ENCODE peak calls at places on chromosomes 12 and 14, in six cellular contexts. E, J, L, X, K and D are unnamed samples.

GRCh38 chr12:128817115-128818015 is 6.4 kb downstream of the SLC15A4 start:
- DNase-seq in E (no peak), J (peak), L (no peak), X (peak), K (no peak), D (peak)

GRCh38 chr12:60205500-60205899 is 609.7 kb downstream of the SLC16A7 start:
- DNase-seq in E (no peak), J (no peak), L (no peak), X (peak), K (no peak), D (no peak)

GRCh38 chr12:6699989-6700645 is 498 bp downstream of the PIANP start:
- DNase-seq in E (no peak), J (no peak), L (no peak), X (no peak), K (no peak), D (no peak)

GRCh38 chr12:120668091-120668796 is 18.7 kb upstream of the MLEC start:
- DNase-seq in E (no peak), J (no peak), L (no peak), X (no peak), K (no peak), D (no peak)

GRCh38 chr14:49769171-49769570 is 1.2 kb downstream of the KLHDC2 start:
- DNase-seq in E (no peak), J (no peak), L (no peak), X (peak), K (peak), D (no peak)

GRCh38 chr12:53575502-53576264 is 50.5 kb downstream of the ATF7 start:
- DNase-seq in E (no peak), J (no peak), L (peak), X (peak), K (no peak), D (no peak)

GRCh38 chr12:71092290-71092689 is 65.5 kb downstream of the TSPAN8 start:
- DNase-seq in E (no peak), J (no peak), L (no peak), X (no peak), K (no peak), D (no peak)

GRCh38 chr12:64655141-64655540 is 44.8 kb downstream of the RASSF3 start:
- DNase-seq in E (no peak), J (no peak), L (no peak), X (no peak), K (no peak), D (no peak)

GRCh38 chr14:90578283-90578985 is 181.6 kb downstream of the CALM1 start:
- DNase-seq in E (no peak), J (peak), L (no peak), X (no peak), K (no peak), D (no peak)

GRCh38 chr12:62655524-62656160 is 189.0 kb downstream of the MON2 start:
- DNase-seq in E (no peak), J (no peak), L (no peak), X (no peak), K (no peak), D (no peak)

GRCh38 chr12:21416611-21417121 is 20.8 kb upstream of the PYROXD1 start:
- DNase-seq in E (no peak), J (no peak), L (no peak), X (peak), K (no peak), D (no peak)

GRCh38 chr12:1630827-1631591 is 2.0 kb downstream of the WNT5B start:
- DNase-seq in E (no peak), J (no peak), L (no peak), X (no peak), K (no peak), D (no peak)

GRCh38 chr12:92065018-92065499 is 80.6 kb downstream of the BTG1 start:
- DNase-seq in E (no peak), J (no peak), L (peak), X (no peak), K (peak), D (no peak)

GRCh38 chr12:117875652-117876491 is 92.9 kb downstream of the KSR2 start:
- DNase-seq in E (no peak), J (peak), L (no peak), X (peak), K (no peak), D (peak)

GRCh38 chr12:67593041-67593870 is 55.3 kb upstream of the DYRK2 start:
- DNase-seq in E (no peak), J (no peak), L (peak), X (no peak), K (peak), D (no peak)

GRCh38 chr12:107221909-107222308 is 128.6 kb upstream of the CRY1 start:
- DNase-seq in E (no peak), J (no peak), L (no peak), X (no peak), K (no peak), D (no peak)

GRCh38 chr14:97948841-97949240 is 1151.7 kb downstream of the VRK1 start:
- DNase-seq in E (no peak), J (no peak), L (no peak), X (no peak), K (no peak), D (no peak)

GRCh38 chr12:89080797-89081470 is 271.4 kb downstream of the DUSP6 start:
- DNase-seq in E (no peak), J (no peak), L (no peak), X (peak), K (no peak), D (no peak)

GRCh38 chr14:32414808-32415255 is 85.7 kb downstream of the AKAP6 start:
- DNase-seq in E (no peak), J (no peak), L (no peak), X (peak), K (no peak), D (no peak)

GRCh38 chr14:23352506-23353432 is at the start of gene SLC22A17:
- DNase-seq in E (peak), J (peak), L (peak), X (peak), K (peak), D (peak)

GRCh38 chr12:56020437-56021189 is at the start of gene IKZF4:
- DNase-seq in E (no peak), J (peak), L (no peak), X (peak), K (no peak), D (no peak)

GRCh38 chr14:96852823-96853422 is 55.7 kb downstream of the VRK1 start:
- DNase-seq in E (no peak), J (no peak), L (peak), X (peak), K (no peak), D (no peak)

GRCh38 chr14:29648045-29648444 is 279.6 kb downstream of the PRKD1 start:
- DNase-seq in E (no peak), J (no peak), L (no peak), X (peak), K (no peak), D (no peak)

GRCh38 chr12:664779-665092 is 1.5 kb upstream of the NINJ2 start:
- DNase-seq in E (peak), J (no peak), L (no peak), X (no peak), K (no peak), D (no peak)

GRCh38 chr12:109489955-109490565 is 12.6 kb downstream of the UBE3B start:
- DNase-seq in E (no peak), J (no peak), L (no peak), X (no peak), K (no peak), D (no peak)

GRCh38 chr14:69617796-69618195 is 6.4 kb downstream of the SUSD6 start:
- DNase-seq in E (no peak), J (no peak), L (no peak), X (no peak), K (no peak), D (no peak)

GRCh38 chr12:130162267-130162666 is at the start of gene FZD10:
- DNase-seq in E (peak), J (peak), L (no peak), X (no peak), K (no peak), D (peak)

GRCh38 chr12:128853321-128854197 is at the start of gene GLT1D1:
- DNase-seq in E (peak), J (no peak), L (no peak), X (no peak), K (no peak), D (no peak)

GRCh38 chr12:82758743-82759142 is 72.0 kb downstream of the TMTC2 start:
- DNase-seq in E (no peak), J (no peak), L (no peak), X (no peak), K (no peak), D (no peak)

GRCh38 chr12:107349008-107349747 is 255.8 kb upstream of the CRY1 start:
- DNase-seq in E (no peak), J (no peak), L (peak), X (peak), K (no peak), D (no peak)

GRCh38 chr14:74645244-74645643 is 33.2 kb upstream of the LTBP2 start:
- DNase-seq in E (peak), J (no peak), L (no peak), X (peak), K (no peak), D (no peak)

GRCh38 chr12:59164991-59165718 is 244.9 kb upstream of the LRIG3 start:
- DNase-seq in E (no peak), J (no peak), L (peak), X (peak), K (no peak), D (no peak)

GRCh38 chr14:94550041-94550440 is 11.2 kb upstream of the SERPINA4 start:
- DNase-seq in E (peak), J (no peak), L (no peak), X (no peak), K (no peak), D (no peak)

GRCh38 chr12:53327435-53328042 is 6.1 kb upstream of the AAAS start:
- DNase-seq in E (no peak), J (no peak), L (peak), X (peak), K (no peak), D (no peak)

GRCh38 chr14:22794533-22794932 is 20.7 kb downstream of the SLC7A7 start:
- DNase-seq in E (no peak), J (no peak), L (no peak), X (no peak), K (no peak), D (no peak)

GRCh38 chr12:66065146-66065545 is 65.4 kb downstream of the LLPH start:
- DNase-seq in E (no peak), J (no peak), L (no peak), X (no peak), K (no peak), D (no peak)

GRCh38 chr12:53052419-53053222 is 2.8 kb downstream of the TNS2 start:
- DNase-seq in E (peak), J (peak), L (no peak), X (peak), K (peak), D (peak)

GRCh38 chr14:21039585-21040369 is 2.4 kb upstream of the RNASE7 start:
- DNase-seq in E (peak), J (peak), L (peak), X (peak), K (no peak), D (peak)

GRCh38 chr12:105235747-105236476 is at the start of gene APPL2:
- DNase-seq in E (peak), J (peak), L (peak), X (peak), K (peak), D (peak)
- TF ChIP-seq CTCF in E (no peak), J (peak), L (peak), X (no peak), K (no peak), D (peak)

GRCh38 chr14:92687681-92688433 is 60.6 kb downstream of the LGMN start:
- DNase-seq in E (no peak), J (peak), L (no peak), X (no peak), K (no peak), D (no peak)
- H3K4me3 ChIP-seq in E (no peak), J (peak), L (no peak), X (no peak), K (peak), D (peak)

GRCh38 chr14:66360526-66360925 is 125.6 kb upstream of the CCDC196 start:
- DNase-seq in E (no peak), J (no peak), L (no peak), X (no peak), K (no peak), D (no peak)

GRCh38 chr14:66361013-66361412 is 125.2 kb upstream of the CCDC196 start:
- DNase-seq in E (no peak), J (no peak), L (no peak), X (no peak), K (no peak), D (no peak)

GRCh38 chr14:66365388-66365787 is 120.8 kb upstream of the CCDC196 start:
- DNase-seq in E (no peak), J (no peak), L (no peak), X (no peak), K (no peak), D (no peak)

GRCh38 chr14:66359500-66359899 is 126.7 kb upstream of the CCDC196 start:
- DNase-seq in E (no peak), J (no peak), L (peak), X (peak), K (no peak), D (no peak)
- TF ChIP-seq CTCF in E (no peak), J (peak), L (peak), X (peak), K (peak), D (peak)

GRCh38 chr14:50961606-50962259 is 17.4 kb upstream of the PYGL start:
- DNase-seq in E (no peak), J (no peak), L (peak), X (peak), K (peak), D (no peak)
- H3K4me3 ChIP-seq in E (no peak), J (no peak), L (peak), X (no peak), K (no peak), D (no peak)

GRCh38 chr14:93079321-93079720 is 36.4 kb downstream of the ITPK1 start:
- DNase-seq in E (no peak), J (no peak), L (no peak), X (no peak), K (no peak), D (no peak)
- TF ChIP-seq CTCF in E (no peak), J (no peak), L (no peak), X (no peak), K (no peak), D (no peak)

GRCh38 chr12:32896438-32897275 is at the start of gene PKP2:
- DNase-seq in E (peak), J (peak), L (peak), X (peak), K (peak), D (peak)

GRCh38 chr12:32895688-32896437 is 714 bp downstream of the PKP2 start:
- DNase-seq in E (no peak), J (no peak), L (peak), X (no peak), K (no peak), D (peak)

GRCh38 chr12:32897688-32898573 is 1.4 kb upstream of the PKP2 start:
- DNase-seq in E (no peak), J (no peak), L (no peak), X (no peak), K (no peak), D (no peak)

GRCh38 chr12:32894566-32894965 is 2.0 kb downstream of the PKP2 start:
- DNase-seq in E (no peak), J (no peak), L (no peak), X (no peak), K (no peak), D (no peak)

DNA sequence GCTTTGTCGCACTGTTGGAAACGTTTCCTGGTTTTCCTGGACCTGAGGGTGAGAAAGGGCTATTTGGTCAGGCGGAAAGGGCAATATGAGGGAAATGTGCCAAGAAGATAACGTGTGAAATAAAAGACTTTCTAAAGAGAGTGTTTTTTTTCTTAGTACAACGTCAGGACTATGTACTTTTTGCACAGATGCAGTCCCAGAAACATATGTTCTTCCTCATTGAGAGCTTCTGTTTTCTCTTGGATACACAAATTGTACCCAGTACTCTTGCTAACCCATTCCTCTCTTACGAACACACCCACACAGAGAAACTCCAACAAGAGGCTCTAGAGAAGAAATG is 669 bp upstream of the PKP2 start:
- DNase-seq in E (no peak), J (no peak), L (no peak), X (peak), K (no peak), D (no peak)
- H3K4me3 ChIP-seq in E (peak), J (peak), L (peak), X (peak), K (peak), D (peak)

DNA sequence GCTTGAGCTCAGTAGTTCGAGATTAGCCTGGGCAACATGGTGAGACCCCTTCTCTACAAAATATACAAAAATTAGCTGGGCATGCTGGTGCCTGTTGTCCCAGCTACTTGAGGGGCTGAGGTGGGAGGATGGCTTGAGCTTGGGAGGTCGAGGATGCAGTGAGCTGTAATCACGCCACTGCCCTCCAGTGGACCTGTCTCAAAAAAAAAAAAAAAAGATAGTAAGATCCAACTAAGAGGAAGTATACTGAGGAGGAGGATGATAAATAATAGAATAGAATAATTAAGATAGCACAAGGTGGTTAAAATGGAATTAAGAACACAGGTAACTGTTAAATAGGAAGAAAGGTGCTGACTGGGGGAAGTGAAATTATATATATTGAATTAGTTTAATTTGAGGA is 37.0 kb upstream of the BAZ1A start:
- DNase-seq in E (no peak), J (no peak), L (no peak), X (no peak), K (no peak), D (no peak)
- TF ChIP-seq CTCF in E (no peak), J (no peak), L (peak), X (peak), K (no peak), D (no peak)

GRCh38 chr12:95215925-95216324 is 1.3 kb downstream of the FGD6 start:
- DNase-seq in E (no peak), J (no peak), L (peak), X (peak), K (no peak), D (no peak)
- H3K4me3 ChIP-seq in E (no peak), J (peak), L (peak), X (peak), K (no peak), D (peak)

DNA sequence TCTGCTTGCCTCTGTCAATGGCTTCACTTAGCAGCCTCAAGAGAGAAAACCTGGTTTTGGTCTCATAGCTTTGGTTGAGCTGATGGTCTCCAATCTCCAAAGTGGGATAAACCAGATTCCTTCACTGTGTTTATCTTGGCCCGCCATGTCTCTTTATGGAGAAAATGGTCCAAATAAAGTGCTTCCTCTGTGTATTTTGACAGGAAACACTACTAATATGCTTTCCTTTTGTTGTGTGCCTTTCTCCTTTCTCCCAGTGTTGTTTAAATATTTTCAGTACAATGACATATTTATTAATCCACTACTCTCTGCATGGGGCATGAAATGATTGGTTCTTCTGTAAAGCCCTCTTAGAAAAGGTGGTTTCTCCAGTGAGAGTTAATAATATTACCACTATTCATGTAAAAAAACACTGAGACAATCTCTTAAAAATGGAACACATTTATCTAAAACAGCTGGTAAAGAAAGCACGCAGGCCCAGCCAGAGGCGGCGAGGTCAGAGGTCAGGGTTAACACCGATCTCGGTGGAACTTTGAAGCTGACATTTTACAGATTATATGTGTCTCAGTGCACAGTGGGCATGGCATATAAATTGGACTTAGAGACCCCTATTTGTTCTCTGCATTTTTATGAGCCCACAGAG is 24.2 kb downstream of the TMEM30B start:
- DNase-seq in E (peak), J (no peak), L (no peak), X (no peak), K (no peak), D (no peak)
- TF ChIP-seq CTCF in E (no peak), J (no peak), L (no peak), X (no peak), K (no peak), D (no peak)